ENCODE peak calls at places on chromosomes 13 and 19, in six cellular contexts. One of them, this sample, is unnamed.

GRCh38 chr19:18999896-19000620 is 33.3 kb downstream of the SUGP2 start:
- DNase-seq in psoas muscle: no peak
- DNase-seq in heart right ventricle: no peak
- DNase-seq in foreskin keratinocyte: no peak
- DNase-seq in neural progenitor cell: peak; percentile 33
- DNase-seq in PC-9: no peak
- DNase-seq in this sample: no peak

GRCh38 chr13:36718686-36719085 is 44.9 kb downstream of the SERTM1 start:
- DNase-seq in psoas muscle: no peak
- DNase-seq in heart right ventricle: no peak
- DNase-seq in foreskin keratinocyte: no peak
- DNase-seq in neural progenitor cell: no peak
- DNase-seq in PC-9: no peak
- DNase-seq in this sample: no peak

GRCh38 chr19:16076958-16077611 is 790 bp downstream of the TPM4 start:
- DNase-seq in foreskin keratinocyte: no peak
- DNase-seq in PC-9: no peak
- DNase-seq in heart right ventricle: peak; percentile 62
- DNase-seq in psoas muscle: peak; percentile 67
- DNase-seq in neural progenitor cell: peak; percentile 73
- DNase-seq in this sample: no peak

GRCh38 chr19:55384576-55385235 is 614 bp upstream of the TMEM238 start:
- DNase-seq in foreskin keratinocyte: peak; percentile 28
- DNase-seq in neural progenitor cell: no peak
- DNase-seq in psoas muscle: no peak
- DNase-seq in PC-9: no peak
- DNase-seq in heart right ventricle: no peak
- DNase-seq in this sample: peak; percentile 31

GRCh38 chr19:45211751-45212381 is 33.3 kb downstream of the BLOC1S3 start:
- DNase-seq in PC-9: no peak
- DNase-seq in foreskin keratinocyte: no peak
- DNase-seq in heart right ventricle: peak; percentile 67
- DNase-seq in psoas muscle: peak; percentile 58
- DNase-seq in neural progenitor cell: no peak
- DNase-seq in this sample: peak; percentile 77

GRCh38 chr13:79869326-79869725 is 388.4 kb downstream of the NDFIP2 start:
- DNase-seq in heart right ventricle: no peak
- DNase-seq in PC-9: peak; percentile 85
- DNase-seq in psoas muscle: no peak
- DNase-seq in foreskin keratinocyte: peak; percentile 63
- DNase-seq in neural progenitor cell: no peak
- DNase-seq in this sample: no peak

GRCh38 chr19:58581227-58582141 is 8.3 kb upstream of the MZF1 start:
- DNase-seq in psoas muscle: peak; percentile 93
- DNase-seq in heart right ventricle: peak; percentile 88
- DNase-seq in neural progenitor cell: peak; percentile 93
- DNase-seq in foreskin keratinocyte: peak; percentile 65
- DNase-seq in PC-9: no peak
- DNase-seq in this sample: peak; percentile 86

GRCh38 chr19:4986471-4986888 is 17.6 kb downstream of the KDM4B start:
- DNase-seq in PC-9: no peak
- DNase-seq in neural progenitor cell: no peak
- DNase-seq in foreskin keratinocyte: no peak
- DNase-seq in psoas muscle: peak; percentile 40
- DNase-seq in heart right ventricle: no peak
- DNase-seq in this sample: no peak

GRCh38 chr19:6071103-6071485 is 39.2 kb downstream of the RFX2 start:
- DNase-seq in heart right ventricle: no peak
- DNase-seq in PC-9: no peak
- DNase-seq in foreskin keratinocyte: peak; percentile 63
- DNase-seq in psoas muscle: no peak
- DNase-seq in neural progenitor cell: no peak
- DNase-seq in this sample: no peak

GRCh38 chr19:16274466-16274865 is 50.2 kb upstream of the KLF2 start:
- DNase-seq in foreskin keratinocyte: no peak
- DNase-seq in heart right ventricle: no peak
- DNase-seq in PC-9: no peak
- DNase-seq in psoas muscle: peak; percentile 64
- DNase-seq in neural progenitor cell: no peak
- DNase-seq in this sample: peak; percentile 56

GRCh38 chr13:110186221-110186838 is 120.6 kb downstream of the COL4A1 start:
- DNase-seq in neural progenitor cell: no peak
- DNase-seq in heart right ventricle: no peak
- DNase-seq in PC-9: peak; percentile 3
- DNase-seq in foreskin keratinocyte: no peak
- DNase-seq in psoas muscle: no peak
- DNase-seq in this sample: no peak

GRCh38 chr13:99104396-99104795 is 96.3 kb upstream of the UBAC2 start:
- DNase-seq in PC-9: no peak
- DNase-seq in heart right ventricle: no peak
- DNase-seq in psoas muscle: no peak
- DNase-seq in neural progenitor cell: no peak
- DNase-seq in foreskin keratinocyte: no peak
- DNase-seq in this sample: no peak

GRCh38 chr13:100235311-100235901 is 146.5 kb downstream of the PCCA start:
- DNase-seq in foreskin keratinocyte: peak; percentile 28
- DNase-seq in heart right ventricle: peak; percentile 31
- DNase-seq in PC-9: peak; percentile 39
- DNase-seq in psoas muscle: no peak
- DNase-seq in neural progenitor cell: peak; percentile 59
- DNase-seq in this sample: no peak

GRCh38 chr19:52603558-52604207 is 33.6 kb downstream of the ZNF701 start:
- DNase-seq in psoas muscle: no peak
- DNase-seq in foreskin keratinocyte: no peak
- DNase-seq in neural progenitor cell: no peak
- DNase-seq in heart right ventricle: no peak
- DNase-seq in PC-9: no peak
- DNase-seq in this sample: no peak

GRCh38 chr19:5292843-5293606 is 47.6 kb downstream of the PTPRS start:
- DNase-seq in psoas muscle: peak; percentile 81
- DNase-seq in PC-9: no peak
- DNase-seq in neural progenitor cell: peak; percentile 96
- DNase-seq in foreskin keratinocyte: peak; percentile 51
- DNase-seq in heart right ventricle: peak; percentile 50
- DNase-seq in this sample: peak; percentile 70

GRCh38 chr19:18481505-18482222 is 40.2 kb downstream of the ELL start:
- DNase-seq in foreskin keratinocyte: no peak
- DNase-seq in PC-9: no peak
- DNase-seq in neural progenitor cell: no peak
- DNase-seq in psoas muscle: no peak
- DNase-seq in heart right ventricle: no peak
- DNase-seq in this sample: no peak

GRCh38 chr19:48644839-48645651 is 942 bp downstream of the CA11 start:
- DNase-seq in psoas muscle: peak; percentile 86
- DNase-seq in neural progenitor cell: peak; percentile 90
- DNase-seq in foreskin keratinocyte: peak; percentile 53
- DNase-seq in heart right ventricle: peak; percentile 85
- DNase-seq in PC-9: peak; percentile 52
- DNase-seq in this sample: peak; percentile 79

GRCh38 chr13:101916108-101916757 is 463.8 kb downstream of the ITGBL1 start:
- DNase-seq in foreskin keratinocyte: no peak
- DNase-seq in heart right ventricle: no peak
- DNase-seq in PC-9: no peak
- DNase-seq in psoas muscle: no peak
- DNase-seq in neural progenitor cell: peak; percentile 84
- DNase-seq in this sample: no peak

GRCh38 chr13:32051156-32051555 is 19.6 kb downstream of the FRY start:
- DNase-seq in heart right ventricle: no peak
- DNase-seq in foreskin keratinocyte: no peak
- DNase-seq in neural progenitor cell: no peak
- DNase-seq in psoas muscle: no peak
- DNase-seq in PC-9: no peak
- DNase-seq in this sample: no peak

GRCh38 chr19:44745386-44745831 is 3.1 kb upstream of the BCL3 start:
- DNase-seq in foreskin keratinocyte: peak; percentile 51
- DNase-seq in neural progenitor cell: peak; percentile 22
- DNase-seq in PC-9: no peak
- DNase-seq in heart right ventricle: peak; percentile 86
- DNase-seq in psoas muscle: peak; percentile 85
- DNase-seq in this sample: peak; percentile 78

GRCh38 chr13:83940742-83941141 is 58.5 kb upstream of the SLITRK1 start:
- DNase-seq in psoas muscle: no peak
- DNase-seq in heart right ventricle: no peak
- DNase-seq in foreskin keratinocyte: peak; percentile 95
- DNase-seq in neural progenitor cell: no peak
- DNase-seq in PC-9: no peak
- DNase-seq in this sample: no peak

GRCh38 chr13:109140777-109141354 is 511.5 kb downstream of the MYO16 start:
- DNase-seq in heart right ventricle: no peak
- DNase-seq in PC-9: no peak
- DNase-seq in psoas muscle: no peak
- DNase-seq in neural progenitor cell: no peak
- DNase-seq in foreskin keratinocyte: no peak
- DNase-seq in this sample: no peak

GRCh38 chr13:79541426-79542049 is 60.6 kb downstream of the NDFIP2 start:
- DNase-seq in neural progenitor cell: peak; percentile 40
- DNase-seq in foreskin keratinocyte: peak; percentile 45
- DNase-seq in PC-9: peak; percentile 46
- DNase-seq in heart right ventricle: no peak
- DNase-seq in psoas muscle: no peak
- DNase-seq in this sample: no peak

DNA sequence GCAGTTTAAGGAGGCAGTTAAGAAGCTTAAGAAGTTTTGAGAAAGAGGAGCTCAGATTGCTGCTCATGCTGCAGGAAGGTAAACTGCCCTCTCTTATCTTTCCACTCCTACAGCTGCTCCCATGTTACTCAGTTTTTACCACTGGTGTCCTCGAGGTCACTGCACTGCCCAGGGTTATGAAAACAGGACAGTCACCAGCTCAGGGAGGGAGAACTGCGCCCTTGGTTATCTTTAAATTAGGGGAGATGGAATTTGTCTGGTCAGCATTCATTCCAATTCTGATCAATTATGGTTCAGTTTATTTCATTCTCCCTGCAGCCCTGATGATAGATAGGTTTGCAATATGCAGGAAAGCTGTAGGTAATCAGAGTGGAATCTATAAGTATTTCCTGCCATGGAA is 10.8 kb upstream of the SLC46A3 start:
- DNase-seq in heart right ventricle: no peak
- DNase-seq in foreskin keratinocyte: no peak
- DNase-seq in psoas muscle: no peak
- DNase-seq in neural progenitor cell: no peak
- DNase-seq in PC-9: no peak
- DNase-seq in this sample: no peak
- H3K27ac ChIP-seq in heart right ventricle: no peak overlapping the region
- H3K27ac ChIP-seq in foreskin keratinocyte: no peak overlapping the region
- H3K27ac ChIP-seq in psoas muscle: no peak overlapping the region
- H3K27ac ChIP-seq in neural progenitor cell: no peak overlapping the region
- H3K27ac ChIP-seq in PC-9: no peak overlapping the region
- H3K27ac ChIP-seq in this sample: no peak overlapping the region

GRCh38 chr19:35056513-35057063 is 15.1 kb downstream of the HPN start:
- DNase-seq in psoas muscle: no peak
- DNase-seq in foreskin keratinocyte: no peak
- DNase-seq in heart right ventricle: no peak
- DNase-seq in neural progenitor cell: no peak
- DNase-seq in PC-9: no peak
- DNase-seq in this sample: no peak
- H3K4me1 ChIP-seq in psoas muscle: peaks cover 21% of the 10 kb centered on the region
- H3K4me1 ChIP-seq in foreskin keratinocyte: no peaks in the 10 kb centered on the region
- H3K4me1 ChIP-seq in heart right ventricle: peaks cover 3% of the 10 kb centered on the region
- H3K4me1 ChIP-seq in neural progenitor cell: peaks cover 6% of the 10 kb centered on the region
- H3K4me1 ChIP-seq in PC-9: peaks cover 10% of the 10 kb centered on the region
- H3K4me1 ChIP-seq in this sample: no peaks in the 10 kb centered on the region

GRCh38 chr13:41193919-41194824 is at the start of gene KBTBD7:
- DNase-seq in neural progenitor cell: peak; percentile 95
- DNase-seq in psoas muscle: peak; percentile 98
- DNase-seq in foreskin keratinocyte: peak; percentile 93
- DNase-seq in PC-9: peak; percentile 82
- DNase-seq in heart right ventricle: peak; percentile 94
- DNase-seq in this sample: peak; percentile 94

GRCh38 chr13:41196011-41196410 is 1.6 kb upstream of the KBTBD7 start:
- DNase-seq in psoas muscle: no peak
- DNase-seq in foreskin keratinocyte: no peak
- DNase-seq in heart right ventricle: no peak
- DNase-seq in neural progenitor cell: no peak
- DNase-seq in PC-9: no peak
- DNase-seq in this sample: no peak

GRCh38 chr13:41199061-41199460 is 4.7 kb upstream of the KBTBD7 start:
- DNase-seq in psoas muscle: no peak
- DNase-seq in neural progenitor cell: no peak
- DNase-seq in heart right ventricle: no peak
- DNase-seq in foreskin keratinocyte: no peak
- DNase-seq in PC-9: no peak
- DNase-seq in this sample: no peak

GRCh38 chr13:41199526-41199925 is 5.2 kb upstream of the KBTBD7 start:
- DNase-seq in PC-9: no peak
- DNase-seq in neural progenitor cell: no peak
- DNase-seq in heart right ventricle: no peak
- DNase-seq in foreskin keratinocyte: no peak
- DNase-seq in psoas muscle: no peak
- DNase-seq in this sample: no peak

GRCh38 chr13:41196620-41197019 is 2.3 kb upstream of the KBTBD7 start:
- DNase-seq in neural progenitor cell: no peak
- DNase-seq in foreskin keratinocyte: no peak
- DNase-seq in heart right ventricle: no peak
- DNase-seq in PC-9: no peak
- DNase-seq in psoas muscle: no peak
- DNase-seq in this sample: no peak
- TF ChIP-seq CTCF in neural progenitor cell: peak; percentile 23
- TF ChIP-seq CTCF in foreskin keratinocyte: peak; percentile 75
- TF ChIP-seq CTCF in heart right ventricle: no peak
- TF ChIP-seq CTCF in PC-9: no peak
- TF ChIP-seq CTCF in psoas muscle: no peak
- TF ChIP-seq CTCF in this sample: no peak

DNA sequence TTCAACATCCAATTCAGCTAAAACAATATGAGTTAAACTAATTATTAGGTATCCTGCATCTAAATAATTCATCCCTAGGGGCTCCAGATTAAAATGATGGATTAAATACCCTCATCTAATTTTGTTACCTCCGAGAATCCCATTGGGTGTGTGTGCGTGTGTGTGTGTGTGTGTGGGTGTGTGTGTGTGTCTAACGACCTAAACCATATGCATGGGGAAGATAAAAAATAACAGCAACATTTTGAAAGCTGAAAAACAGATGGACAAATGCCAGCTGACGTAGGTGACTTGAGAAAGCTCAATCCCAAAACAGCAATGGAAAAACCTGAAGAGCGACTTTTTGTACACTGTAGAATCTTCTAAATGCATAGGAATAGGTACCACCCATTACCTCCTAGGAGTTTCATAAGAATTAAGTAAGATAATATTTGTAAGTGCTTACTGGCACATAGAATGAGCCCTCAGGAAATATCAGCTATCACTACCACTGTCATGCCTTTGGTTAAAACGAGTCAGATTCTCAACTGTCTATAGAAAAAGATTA is 8.6 kb upstream of the RPL21 start:
- DNase-seq in neural progenitor cell: no peak
- DNase-seq in foreskin keratinocyte: no peak
- DNase-seq in psoas muscle: no peak
- DNase-seq in heart right ventricle: no peak
- DNase-seq in PC-9: peak; percentile 67
- DNase-seq in this sample: no peak
- H3K27ac ChIP-seq in neural progenitor cell: no peak overlapping the region
- H3K27ac ChIP-seq in foreskin keratinocyte: no peak overlapping the region
- H3K27ac ChIP-seq in psoas muscle: no peak overlapping the region
- H3K27ac ChIP-seq in heart right ventricle: no peak overlapping the region
- H3K27ac ChIP-seq in PC-9: no peak overlapping the region
- H3K27ac ChIP-seq in this sample: no peak overlapping the region

This sample was measured in uterus.